ENCODE peak calls at places on chromosome 5, in four cellular contexts. One of them, this sample, is unnamed.

GRCh38 chr5:138635268-138635667 is 60.1 kb upstream of the HSPA9 start:
- DNase-seq in HCT116: no peak
- DNase-seq in K562: no peak
- DNase-seq in HepG2: no peak
- DNase-seq in this sample: no peak

GRCh38 chr5:149615976-149616375 is 34.7 kb downstream of the ARHGEF37 start:
- DNase-seq in HepG2: no peak
- DNase-seq in K562: no peak
- DNase-seq in HCT116: no peak
- DNase-seq in this sample: no peak

GRCh38 chr5:34657550-34657921 is 1.4 kb downstream of the RAI14 start:
- DNase-seq in K562: no peak
- DNase-seq in HCT116: no peak
- DNase-seq in HepG2: peak; percentile 16
- DNase-seq in this sample: no peak

GRCh38 chr5:98433673-98434072 is 339.8 kb upstream of the RGMB start:
- DNase-seq in K562: no peak
- DNase-seq in HCT116: no peak
- DNase-seq in HepG2: no peak
- DNase-seq in this sample: no peak

GRCh38 chr5:37111426-37112382 is 137.5 kb downstream of the CPLANE1 start:
- DNase-seq in K562: no peak
- DNase-seq in HepG2: no peak
- DNase-seq in HCT116: no peak
- DNase-seq in this sample: no peak

GRCh38 chr5:65081071-65081470 is 312.3 kb downstream of the CWC27 start:
- DNase-seq in K562: no peak
- DNase-seq in HCT116: no peak
- DNase-seq in HepG2: no peak
- DNase-seq in this sample: no peak

GRCh38 chr5:54673523-54674225 is 156.1 kb downstream of the SNX18 start:
- DNase-seq in HepG2: no peak
- DNase-seq in K562: no peak
- DNase-seq in HCT116: no peak
- DNase-seq in this sample: no peak

GRCh38 chr5:34656001-34656699 is at the start of gene RAI14:
- DNase-seq in HepG2: peak; percentile 41
- DNase-seq in K562: peak; percentile 91
- DNase-seq in HCT116: peak; percentile 23
- DNase-seq in this sample: no peak

GRCh38 chr5:82347213-82347947 is 69.2 kb upstream of the RPS23 start:
- DNase-seq in HCT116: no peak
- DNase-seq in K562: no peak
- DNase-seq in HepG2: no peak
- DNase-seq in this sample: no peak

GRCh38 chr5:159550951-159551350 is 220.7 kb upstream of the IL12B start:
- DNase-seq in HCT116: no peak
- DNase-seq in HepG2: no peak
- DNase-seq in K562: no peak
- DNase-seq in this sample: no peak

GRCh38 chr5:66894480-66895240 is 298.5 kb downstream of the MAST4 start:
- DNase-seq in HepG2: no peak
- DNase-seq in HCT116: no peak
- DNase-seq in K562: no peak
- DNase-seq in this sample: no peak

GRCh38 chr5:177142778-177143177 is 9.2 kb downstream of the NSD1 start:
- DNase-seq in HCT116: no peak
- DNase-seq in K562: no peak
- DNase-seq in HepG2: no peak
- DNase-seq in this sample: no peak

GRCh38 chr5:171445910-171446516 is 26.6 kb downstream of the FGF18 start:
- DNase-seq in HepG2: no peak
- DNase-seq in K562: no peak
- DNase-seq in HCT116: no peak
- DNase-seq in this sample: no peak

GRCh38 chr5:14167211-14167845 is 24.2 kb downstream of the TRIO start:
- DNase-seq in HepG2: no peak
- DNase-seq in K562: no peak
- DNase-seq in HCT116: no peak
- DNase-seq in this sample: no peak

GRCh38 chr5:22837803-22838202 is 15.3 kb downstream of the CDH12 start:
- DNase-seq in HepG2: no peak
- DNase-seq in K562: no peak
- DNase-seq in HCT116: no peak
- DNase-seq in this sample: no peak

GRCh38 chr5:112709416-112709815 is 28.3 kb upstream of the APC start:
- DNase-seq in HepG2: no peak
- DNase-seq in K562: no peak
- DNase-seq in HCT116: no peak
- DNase-seq in this sample: no peak

GRCh38 chr5:69444127-69444754 is 29.3 kb downstream of the MARVELD2 start:
- DNase-seq in HCT116: no peak
- DNase-seq in K562: no peak
- DNase-seq in HepG2: peak; percentile 95
- DNase-seq in this sample: no peak

GRCh38 chr5:93303291-93303691 is 277.7 kb downstream of the NR2F1-AS1 start:
- DNase-seq in HepG2: no peak
- DNase-seq in HCT116: no peak
- DNase-seq in K562: no peak
- DNase-seq in this sample: no peak

GRCh38 chr5:135592312-135593045 is 13.7 kb upstream of the CXCL14 start:
- DNase-seq in HCT116: no peak
- DNase-seq in HepG2: no peak
- DNase-seq in K562: no peak
- DNase-seq in this sample: no peak

GRCh38 chr5:151036556-151036955 is 16.2 kb downstream of the GPX3 start:
- DNase-seq in HepG2: no peak
- DNase-seq in K562: no peak
- DNase-seq in HCT116: no peak
- DNase-seq in this sample: no peak

GRCh38 chr5:35183243-35183955 is 46.9 kb downstream of the PRLR start:
- DNase-seq in HCT116: peak; percentile 10
- DNase-seq in K562: peak; percentile 34
- DNase-seq in HepG2: peak; percentile 65
- DNase-seq in this sample: peak; percentile 13

GRCh38 chr5:32475338-32476097 is 31.0 kb upstream of the ZFR start:
- DNase-seq in HepG2: no peak
- DNase-seq in K562: no peak
- DNase-seq in HCT116: no peak
- DNase-seq in this sample: no peak

GRCh38 chr5:113806823-113807222 is 293.3 kb downstream of the YTHDC2 start:
- DNase-seq in HCT116: no peak
- DNase-seq in K562: no peak
- DNase-seq in HepG2: no peak
- DNase-seq in this sample: no peak

GRCh38 chr5:10564838-10565784 is 1.2 kb downstream of the ANKRD33B start:
- DNase-seq in HCT116: no peak
- DNase-seq in HepG2: no peak
- DNase-seq in K562: peak; percentile 20
- DNase-seq in this sample: no peak

GRCh38 chr5:154740957-154741356 is 14.2 kb upstream of the LARP1 start:
- DNase-seq in HCT116: no peak
- DNase-seq in K562: no peak
- DNase-seq in HepG2: no peak
- DNase-seq in this sample: no peak

GRCh38 chr5:11563822-11564221 is 340.4 kb downstream of the CTNND2 start:
- DNase-seq in HCT116: no peak
- DNase-seq in HepG2: peak; percentile 3
- DNase-seq in K562: no peak
- DNase-seq in this sample: no peak

GRCh38 chr5:93189707-93190120 is 391.3 kb downstream of the NR2F1-AS1 start:
- DNase-seq in HepG2: peak; percentile 76
- DNase-seq in HCT116: peak; percentile 78
- DNase-seq in K562: no peak
- DNase-seq in this sample: peak; percentile 81

GRCh38 chr5:149325894-149326293 is 19.4 kb upstream of the GRPEL2 start:
- DNase-seq in HCT116: no peak
- DNase-seq in HepG2: no peak
- DNase-seq in K562: no peak
- DNase-seq in this sample: no peak

GRCh38 chr5:137828664-137829063 is 39.0 kb upstream of the MYOT start:
- DNase-seq in HepG2: no peak
- DNase-seq in K562: no peak
- DNase-seq in HCT116: no peak
- DNase-seq in this sample: no peak

GRCh38 chr5:76403963-76404693 is 1.0 kb downstream of the IQGAP2 start:
- DNase-seq in HCT116: no peak
- DNase-seq in K562: peak; percentile 45
- DNase-seq in HepG2: peak; percentile 96
- DNase-seq in this sample: no peak

GRCh38 chr5:128498844-128499455 is 39.1 kb downstream of the FBN2 start:
- DNase-seq in HepG2: no peak
- DNase-seq in HCT116: peak; percentile 40
- DNase-seq in K562: no peak
- DNase-seq in this sample: no peak

GRCh38 chr5:150489358-150490295 is 18.3 kb upstream of the NDST1 start:
- DNase-seq in K562: no peak
- DNase-seq in HCT116: no peak
- DNase-seq in HepG2: no peak
- DNase-seq in this sample: no peak

GRCh38 chr5:153745778-153746420 is 255.4 kb downstream of the GRIA1 start:
- DNase-seq in K562: peak; percentile 31
- DNase-seq in HepG2: no peak
- DNase-seq in HCT116: no peak
- DNase-seq in this sample: no peak

GRCh38 chr5:29054282-29054681 is 2015.9 kb upstream of the CDH9 start:
- DNase-seq in HCT116: no peak
- DNase-seq in HepG2: no peak
- DNase-seq in K562: no peak
- DNase-seq in this sample: no peak

GRCh38 chr5:29051509-29051908 is 2013.1 kb upstream of the CDH9 start:
- DNase-seq in K562: no peak
- DNase-seq in HepG2: no peak
- DNase-seq in HCT116: no peak
- DNase-seq in this sample: no peak

DNA sequence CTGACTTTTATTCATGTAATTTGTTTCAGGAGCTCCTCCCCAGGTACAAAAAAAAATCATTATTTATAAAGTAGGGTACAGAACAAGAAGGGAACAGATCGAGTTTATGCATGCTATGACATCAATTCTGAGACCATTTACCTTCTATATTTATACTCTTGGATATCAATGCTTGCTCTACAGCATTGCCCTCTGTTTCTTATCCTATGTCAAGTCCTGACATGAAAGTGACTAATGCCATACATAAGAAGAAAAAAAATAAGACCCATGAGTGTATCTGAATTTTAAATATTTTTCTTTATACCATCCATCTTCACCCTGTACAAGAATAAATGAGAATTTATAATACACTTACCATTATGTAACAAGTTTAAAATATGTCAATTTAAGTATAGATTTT is 2016.3 kb upstream of the CDH9 start:
- DNase-seq in HepG2: no peak
- DNase-seq in HCT116: no peak
- DNase-seq in K562: no peak
- DNase-seq in this sample: no peak
- TF ChIP-seq SIN3A in HepG2: no peak
- TF ChIP-seq SIN3A in HCT116: no peak
- TF ChIP-seq SIN3A in K562: no peak
- TF ChIP-seq SIN3A in this sample: no peak

DNA sequence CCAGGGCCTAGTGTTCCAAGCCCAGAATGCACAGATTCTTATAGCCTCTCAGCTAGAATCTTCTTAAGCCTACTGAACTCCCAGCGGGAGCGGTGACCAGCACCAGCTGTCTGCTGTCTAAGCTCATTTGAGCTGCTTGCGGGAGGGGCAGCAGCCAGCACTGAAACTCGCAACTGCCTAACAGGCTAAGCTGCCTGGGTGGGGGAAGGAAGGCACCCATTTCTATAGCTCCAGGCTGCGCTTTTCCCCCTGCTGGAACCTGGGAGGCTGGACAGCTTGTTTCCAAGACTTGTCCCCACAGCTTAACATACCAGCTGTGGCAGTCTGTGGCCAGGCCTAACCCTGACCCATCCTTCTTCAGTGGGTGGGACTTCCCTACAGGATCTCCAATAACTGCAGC is 512.9 kb downstream of the EFNA5 start:
- DNase-seq in K562: no peak
- DNase-seq in HCT116: no peak
- DNase-seq in HepG2: no peak
- DNase-seq in this sample: no peak
- TF ChIP-seq TCF7L2 in K562: no peak
- TF ChIP-seq TCF7L2 in HCT116: no peak
- TF ChIP-seq TCF7L2 in HepG2: no peak
- TF ChIP-seq TCF7L2 in this sample: no peak

DNA sequence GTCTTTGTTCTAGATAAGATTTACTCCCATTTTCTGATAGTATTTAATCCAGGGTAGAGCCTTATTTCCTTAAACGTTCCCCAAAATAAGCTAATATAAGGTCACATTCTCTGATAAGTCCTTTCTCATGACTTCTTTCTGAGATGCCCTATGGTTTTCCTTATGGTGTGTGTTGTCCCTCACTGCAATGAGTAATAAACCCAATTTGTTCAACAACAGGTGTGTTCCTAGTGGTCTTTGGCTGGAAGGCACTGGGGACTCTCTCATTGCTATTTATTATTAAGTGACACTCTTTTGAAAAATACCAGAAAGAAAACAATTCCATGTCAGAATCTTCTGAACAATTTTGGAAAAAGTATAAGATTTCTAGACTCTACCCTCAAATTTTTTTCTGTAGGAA is 256.5 kb upstream of the PPP1R2B start:
- DNase-seq in HepG2: no peak
- DNase-seq in HCT116: no peak
- DNase-seq in K562: no peak
- DNase-seq in this sample: no peak
- H3K4me1 ChIP-seq in HepG2: no peaks in the 10 kb centered on the region
- H3K4me1 ChIP-seq in HCT116: no peaks in the 10 kb centered on the region
- H3K4me1 ChIP-seq in K562: no peaks in the 10 kb centered on the region
- H3K4me1 ChIP-seq in this sample: no peaks in the 10 kb centered on the region

GRCh38 chr5:57455511-57455910 is 27.1 kb downstream of the ACTBL2 start:
- DNase-seq in K562: no peak
- DNase-seq in HepG2: no peak
- DNase-seq in HCT116: no peak
- DNase-seq in this sample: no peak

GRCh38 chr5:57456056-57456455 is 26.6 kb downstream of the ACTBL2 start:
- DNase-seq in K562: no peak
- DNase-seq in HepG2: peak; percentile 16
- DNase-seq in HCT116: no peak
- DNase-seq in this sample: no peak

GRCh38 chr5:57454896-57455295 is 27.7 kb downstream of the ACTBL2 start:
- DNase-seq in HCT116: no peak
- DNase-seq in K562: no peak
- DNase-seq in HepG2: no peak
- DNase-seq in this sample: no peak

GRCh38 chr5:57456531-57457135 is 26.0 kb downstream of the ACTBL2 start:
- DNase-seq in K562: no peak
- DNase-seq in HCT116: no peak
- DNase-seq in HepG2: no peak
- DNase-seq in this sample: no peak

DNA sequence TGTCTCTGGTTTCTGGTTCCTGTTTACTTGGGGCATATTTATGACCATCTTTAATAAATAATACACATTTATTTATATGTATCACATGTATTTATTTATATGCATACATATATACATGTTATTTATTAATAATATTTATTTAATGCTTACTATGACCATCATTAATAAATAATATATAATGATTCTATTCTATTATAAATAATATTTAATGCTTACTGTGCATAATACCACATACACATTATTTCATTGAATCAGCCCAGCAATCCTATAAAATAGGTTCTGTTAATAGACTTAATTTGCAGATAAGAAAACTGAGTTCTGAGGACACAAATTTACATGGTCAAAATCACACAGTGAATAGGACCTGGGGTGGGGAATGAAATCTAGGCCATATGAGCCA is 24.2 kb downstream of the ACTBL2 start:
- DNase-seq in HCT116: no peak
- DNase-seq in HepG2: no peak
- DNase-seq in K562: no peak
- DNase-seq in this sample: no peak
- TF ChIP-seq SIN3A in HCT116: no peak
- TF ChIP-seq SIN3A in HepG2: no peak
- TF ChIP-seq SIN3A in K562: no peak
- TF ChIP-seq SIN3A in this sample: no peak

This sample was measured in Panc1.